ENCODE peak calls at places on chromosome 2, in five cellular contexts. W is NCI-H1436 treated with DMSO at 0.1 percent for 48 hours, U is SK-N-DZ, L is brain pericyte, J is activated T-cell treated with anti-CD3 and anti-CD28 coated beads for 1 hour. H is an unnamed sample.

GRCh38 chr2:23420840-23421476 is 36.0 kb downstream of the KLHL29 start:
- DNase-seq in W (no peak), U (no peak), L (no peak), J (no peak), H (no peak)

GRCh38 chr2:201235865-201236811 is 24.2 kb upstream of the CASP8 start:
- DNase-seq in L (peak), U (peak), J (no peak), W (no peak), H (peak)

GRCh38 chr2:19670303-19670702 is 231.5 kb downstream of the TTC32 start:
- DNase-seq in W (no peak), L (no peak), U (no peak), J (no peak), H (no peak)

GRCh38 chr2:185417111-185417510 is 321.5 kb upstream of the FSIP2 start:
- DNase-seq in U (no peak), W (no peak), L (no peak), J (no peak), H (no peak)

GRCh38 chr2:47008381-47009280 is 93.0 kb upstream of the MCFD2 start:
- DNase-seq in W (peak), J (no peak), U (peak), L (no peak), H (no peak)

GRCh38 chr2:197310271-197310939 is at the start of gene ANKRD44:
- DNase-seq in L (peak), U (peak), J (peak), W (peak), H (peak)

GRCh38 chr2:124343827-124344498 is 318.9 kb downstream of the CNTNAP5 start:
- DNase-seq in L (no peak), U (no peak), W (no peak), J (no peak), H (no peak)

GRCh38 chr2:108449410-108450200 is 599 bp downstream of the GCC2 start:
- DNase-seq in U (no peak), L (peak), J (no peak), W (no peak), H (peak)

GRCh38 chr2:128640166-128640846 is 321.6 kb upstream of the HS6ST1 start:
- DNase-seq in U (no peak), L (no peak), J (no peak), W (no peak), H (no peak)

GRCh38 chr2:35408320-35408719 is 947.3 kb upstream of the CRIM1 start:
- DNase-seq in L (no peak), J (no peak), W (no peak), U (no peak), H (no peak)

GRCh38 chr2:127154985-127155650 is 48.2 kb upstream of the BIN1 start:
- DNase-seq in J (no peak), U (no peak), L (peak), W (no peak), H (no peak)

GRCh38 chr2:136025057-136025973 is 39.9 kb upstream of the DARS1 start:
- DNase-seq in U (peak), W (peak), J (no peak), L (peak), H (no peak)

GRCh38 chr2:207258191-207258991 is 92.6 kb upstream of the KLF7 start:
- DNase-seq in J (no peak), L (peak), W (peak), U (peak), H (no peak)

GRCh38 chr2:119059287-119059686 is 99.3 kb downstream of the C1QL2 start:
- DNase-seq in U (no peak), J (no peak), W (no peak), L (no peak), H (no peak)

GRCh38 chr2:179240481-179241451 is 23.9 kb downstream of the SESTD1 start:
- DNase-seq in L (no peak), U (no peak), W (no peak), J (no peak), H (no peak)

GRCh38 chr2:134234535-134234934 is 19.3 kb upstream of the MGAT5 start:
- DNase-seq in U (no peak), L (no peak), W (no peak), J (no peak), H (no peak)